ENCODE peak calls at places on chromosomes 5 and 9, in eight cellular contexts. O, H, V, A, Q, G, C and I are unnamed samples.

GRCh38 chr5:54259090-54259489 is 51.3 kb downstream of the ARL15 start:
- DNase-seq in G (no peak), Q (no peak), O (no peak), A (no peak), H (no peak), C (no peak), V (no peak), I (no peak)

GRCh38 chr9:91395553-91396470 is 27.8 kb downstream of the NFIL3 start:
- DNase-seq in V (peak), O (no peak), C (no peak), Q (peak), G (no peak), A (no peak), H (no peak), I (peak)

GRCh38 chr5:88390007-88390385 is 121.4 kb upstream of the TMEM161B start:
- DNase-seq in G (no peak), H (no peak), Q (no peak), A (no peak), O (no peak), V (no peak), C (no peak), I (no peak)

GRCh38 chr5:158456756-158457155 is 597.8 kb upstream of the CLINT1 start:
- DNase-seq in G (no peak), V (peak), H (no peak), O (no peak), A (no peak), C (no peak), Q (no peak), I (no peak)

GRCh38 chr9:77460938-77461337 is 187.2 kb downstream of the GNA14 start:
- DNase-seq in A (no peak), Q (no peak), V (no peak), C (no peak), O (peak), H (no peak), G (no peak), I (no peak)

GRCh38 chr5:68730220-68731010 is 363.4 kb upstream of the SLC30A5 start:
- DNase-seq in G (no peak), O (no peak), V (peak), C (no peak), Q (no peak), H (peak), A (no peak), I (peak)

GRCh38 chr5:142322747-142323479 is 1.9 kb downstream of the SPRY4 start:
- DNase-seq in G (no peak), O (no peak), C (no peak), A (no peak), H (no peak), Q (no peak), V (peak), I (no peak)

GRCh38 chr9:34686231-34686630 is 4.8 kb downstream of the CCL19 start:
- DNase-seq in V (no peak), H (no peak), C (no peak), Q (no peak), A (no peak), O (no peak), G (peak), I (no peak)

GRCh38 chr5:128881609-128882008 is 83.7 kb upstream of the SLC27A6 start:
- DNase-seq in O (no peak), A (no peak), G (no peak), V (no peak), Q (no peak), H (no peak), C (no peak), I (no peak)

GRCh38 chr5:180137401-180138213 is 66.0 kb upstream of the RNF130 start:
- DNase-seq in H (no peak), V (no peak), O (peak), G (peak), C (no peak), Q (no peak), A (no peak), I (no peak)

GRCh38 chr9:131707677-131708612 is 31.9 kb downstream of the RAPGEF1 start:
- DNase-seq in V (peak), H (no peak), Q (peak), C (no peak), A (peak), O (no peak), G (peak), I (no peak)

GRCh38 chr9:135887585-135888050 is 19.7 kb downstream of the CAMSAP1 start:
- DNase-seq in Q (peak), H (no peak), O (peak), C (no peak), G (no peak), V (no peak), A (peak), I (no peak)

GRCh38 chr5:80181618-80182211 is 74.1 kb downstream of the SERINC5 start:
- DNase-seq in H (peak), A (peak), G (no peak), O (no peak), V (no peak), C (no peak), Q (peak), I (no peak)

GRCh38 chr9:33161011-33161588 is 6.0 kb downstream of the B4GALT1 start:
- DNase-seq in Q (no peak), V (peak), G (peak), O (peak), A (no peak), H (no peak), C (peak), I (no peak)

GRCh38 chr9:94097788-94098413 is 13.6 kb downstream of the PTPDC1 start:
- DNase-seq in V (peak), Q (no peak), G (no peak), O (no peak), H (no peak), A (no peak), C (no peak), I (no peak)

GRCh38 chr9:16207161-16207560 is 654.3 kb downstream of the CCDC171 start:
- DNase-seq in H (no peak), A (no peak), G (no peak), O (peak), C (no peak), V (peak), Q (no peak), I (peak)

GRCh38 chr5:50445281-50445949 is 4.3 kb upstream of the EMB start:
- DNase-seq in H (no peak), C (no peak), A (peak), V (no peak), O (no peak), Q (peak), G (no peak), I (no peak)